ENCODE peak calls at places on chromosomes 3 and 15, in nine cellular contexts. I is activated CD8-positive, alpha-beta T cell treated with anti-CD3 and anti-CD28 coated beads for 36 hours; M is ACHN; X is A673; G is NCI-H2081; S is foreskin fibroblast; R is stimulated activated CD8-positive, alpha-beta memory T cell treated with anti-CD3 and anti-CD28 coated beads, Interleukin-12 subunit alpha, Interleukin-12 subunit beta, amount 100 ng/mL, for 4 hours; Y is T1000; W is prostate gland. C is an unnamed sample.

GRCh38 chr3:23805228-23805880 is 401 bp upstream of the UBE2E1 start:
- DNase-seq in I (no peak), M (no peak), X (no peak), G (no peak), S (no peak), R (no peak), Y (no peak), W (no peak), C (no peak)

GRCh38 chr3:115388166-115388565 is 235.1 kb upstream of the GAP43 start:
- DNase-seq in I (no peak), M (no peak), X (no peak), G (no peak), S (no peak), R (no peak), Y (no peak), W (no peak), C (no peak)

GRCh38 chr3:150407818-150408231 is 273 bp upstream of the TSC22D2 start:
- DNase-seq in I (no peak), M (peak), X (no peak), G (no peak), S (no peak), R (no peak), Y (no peak), W (peak), C (no peak)

GRCh38 chr3:54983266-54983910 is 55.5 kb upstream of the LRTM1 start:
- DNase-seq in I (no peak), M (no peak), X (no peak), G (no peak), S (no peak), R (no peak), Y (no peak), W (no peak), C (no peak)

GRCh38 chr15:57821826-57822225 is 115.3 kb downstream of the POLR2M start:
- DNase-seq in I (no peak), M (no peak), X (no peak), G (no peak), S (no peak), R (no peak), Y (no peak), W (no peak), C (no peak)

GRCh38 chr3:59759298-59760169 is 709.7 kb upstream of the CFAP20DC start:
- DNase-seq in I (peak), M (no peak), X (no peak), G (no peak), S (no peak), R (no peak), Y (no peak), W (no peak), C (no peak)

GRCh38 chr3:45549961-45550360 is 44.6 kb upstream of the LIMD1 start:
- DNase-seq in I (no peak), M (no peak), X (no peak), G (no peak), S (no peak), R (no peak), Y (no peak), W (no peak), C (no peak)

GRCh38 chr3:63508305-63508704 is 144.2 kb upstream of the SNTN start:
- DNase-seq in I (no peak), M (no peak), X (no peak), G (no peak), S (no peak), R (no peak), Y (no peak), W (no peak), C (no peak)

GRCh38 chr15:54808321-54808720 is 388.4 kb downstream of the RSL24D1 start:
- DNase-seq in I (no peak), M (no peak), X (no peak), G (no peak), S (no peak), R (no peak), Y (no peak), W (no peak), C (no peak)

GRCh38 chr3:176046717-176047116 is 1150.6 kb downstream of the TBL1XR1 start:
- DNase-seq in I (no peak), M (no peak), X (no peak), G (no peak), S (no peak), R (no peak), Y (no peak), W (no peak), C (no peak)

GRCh38 chr3:100891827-100892226 is 101.4 kb downstream of the ABI3BP start:
- DNase-seq in I (no peak), M (no peak), X (no peak), G (no peak), S (no peak), R (no peak), Y (no peak), W (no peak), C (no peak)

C was measured in natural killer cell treated with Interleukin-12 subunit alpha and Interleukin-12 subunit beta and Interleukin-15 and Interleukin-18, amount 100 ng/mL, for 72 hours.